ENCODE peak calls at places on chromosome 10, in eight cellular contexts. J is tibial nerve, M is brain microvascular endothelial cell, T is stomach, H is astrocyte, Z is H1, V is AG09309, E is thoracic aorta. L is an unnamed sample.

GRCh38 chr10:30823651-30824050 is 194.1 kb upstream of the LYZL2 start:
- DNase-seq in M (no peak), V (no peak), J (no peak), H (no peak), T (no peak), Z (no peak), E (no peak), L (no peak)

GRCh38 chr10:104913390-104913789 is 272.3 kb downstream of the SORCS3 start:
- DNase-seq in M (no peak), T (no peak), E (no peak), Z (no peak), V (no peak), J (no peak), H (no peak), L (no peak)

GRCh38 chr10:100806356-100806645 is 60.9 kb downstream of the PAX2 start:
- DNase-seq in J (no peak), M (no peak), Z (no peak), V (no peak), E (no peak), H (no peak), T (no peak), L (no peak)

GRCh38 chr10:74213571-74214162 is 62.6 kb downstream of the ADK start:
- DNase-seq in J (no peak), E (no peak), Z (no peak), V (no peak), T (no peak), H (no peak), M (peak), L (peak)

GRCh38 chr10:27911006-27911405 is 87.9 kb downstream of the ODAD2 start:
- DNase-seq in V (no peak), E (no peak), H (no peak), Z (no peak), M (no peak), T (no peak), J (no peak), L (no peak)

GRCh38 chr10:62560207-62560819 is 186.1 kb downstream of the ZNF365 start:
- DNase-seq in J (no peak), T (no peak), H (peak), Z (no peak), E (no peak), M (no peak), V (peak), L (no peak)

GRCh38 chr10:18216482-18216881 is 76.3 kb downstream of the CACNB2 start:
- DNase-seq in V (no peak), T (no peak), E (no peak), Z (no peak), M (peak), J (no peak), H (no peak), L (no peak)

GRCh38 chr10:86164216-86164774 is 202.3 kb downstream of the GRID1 start:
- DNase-seq in J (no peak), H (no peak), E (no peak), V (no peak), T (no peak), M (no peak), Z (no peak), L (no peak)

GRCh38 chr10:122655524-122656307 is 43.9 kb downstream of the C10orf120 start:
- DNase-seq in E (no peak), T (no peak), V (no peak), J (no peak), M (no peak), H (no peak), Z (no peak), L (no peak)

GRCh38 chr10:27745380-27745718 is 270 bp downstream of the MKX start:
- DNase-seq in M (no peak), H (no peak), V (no peak), T (no peak), E (no peak), J (no peak), Z (no peak), L (no peak)

GRCh38 chr10:118682518-118682917 is 72.3 kb downstream of the CACUL1 start:
- DNase-seq in T (no peak), V (no peak), J (no peak), E (no peak), Z (no peak), M (no peak), H (no peak), L (no peak)

GRCh38 chr10:132685121-132685891 is 100.6 kb downstream of the NKX6-2 start:
- DNase-seq in T (peak), Z (no peak), E (peak), M (peak), J (peak), V (no peak), H (peak), L (no peak)

GRCh38 chr10:1183033-1183396 is 126.8 kb downstream of the WDR37 start:
- DNase-seq in M (no peak), T (no peak), J (no peak), V (no peak), H (no peak), Z (no peak), E (no peak), L (no peak)

GRCh38 chr10:131049051-131049450 is 262.5 kb downstream of the TCERG1L start:
- DNase-seq in Z (peak), E (no peak), T (no peak), J (no peak), M (no peak), V (no peak), H (no peak), L (no peak)

GRCh38 chr10:24168258-24169170 is 40.4 kb upstream of the KIAA1217 start:
- DNase-seq in J (no peak), V (no peak), E (no peak), M (no peak), T (no peak), H (peak), Z (no peak), L (no peak)

GRCh38 chr10:47233631-47234030 is 66.4 kb upstream of the GDF10 start:
- DNase-seq in Z (no peak), V (no peak), T (no peak), E (no peak), M (no peak), J (no peak), H (no peak), L (no peak)

GRCh38 chr10:101650841-101651240 is 44.1 kb downstream of the FBXW4 start:
- DNase-seq in E (no peak), V (no peak), H (no peak), J (no peak), T (no peak), Z (no peak), M (no peak), L (no peak)

GRCh38 chr10:71040326-71040725 is 152.0 kb upstream of the PCBD1 start:
- DNase-seq in T (no peak), H (no peak), M (no peak), E (no peak), J (no peak), V (no peak), Z (no peak), L (no peak)

GRCh38 chr10:51786016-51786683 is 86.8 kb upstream of the CSTF2T start:
- DNase-seq in M (peak), Z (no peak), H (no peak), T (no peak), V (no peak), J (no peak), E (no peak), L (no peak)

GRCh38 chr10:23331567-23332290 is 12.9 kb downstream of the C10orf67 start:
- DNase-seq in Z (no peak), J (no peak), M (no peak), H (peak), T (no peak), E (no peak), V (peak), L (no peak)

GRCh38 chr10:88392222-88392621 is 190.9 kb downstream of the RNLS start:
- DNase-seq in H (no peak), V (no peak), J (no peak), T (no peak), Z (no peak), E (no peak), M (no peak), L (no peak)

GRCh38 chr10:44895280-44895679 is 15.9 kb upstream of the TMEM72 start:
- DNase-seq in M (no peak), Z (no peak), J (no peak), H (no peak), E (no peak), T (no peak), V (no peak), L (no peak)

GRCh38 chr10:72740526-72740925 is 48.6 kb downstream of the MCU start:
- DNase-seq in E (no peak), V (no peak), T (peak), H (peak), Z (no peak), J (no peak), M (peak), L (no peak)

GRCh38 chr10:29760139-29760538 is 125.4 kb upstream of the SVIL start:
- DNase-seq in V (no peak), H (no peak), E (no peak), Z (no peak), J (no peak), M (no peak), T (no peak), L (no peak)

GRCh38 chr10:22897371-22897770 is 30.5 kb upstream of the ARMC3 start:
- DNase-seq in V (no peak), Z (no peak), E (no peak), J (no peak), H (no peak), M (no peak), T (no peak), L (no peak)

GRCh38 chr10:24310104-24310503 is 101.2 kb downstream of the KIAA1217 start:
- DNase-seq in T (no peak), J (no peak), Z (no peak), E (no peak), H (peak), V (no peak), M (no peak), L (no peak)

GRCh38 chr10:21724695-21725371 is 190.8 kb downstream of the MLLT10 start:
- DNase-seq in M (peak), Z (no peak), V (peak), J (peak), H (peak), E (peak), T (peak), L (no peak)

GRCh38 chr10:72709041-72709440 is 17.1 kb downstream of the MCU start:
- DNase-seq in E (no peak), T (no peak), Z (no peak), V (no peak), J (no peak), M (no peak), H (peak), L (no peak)

GRCh38 chr10:5466451-5466996 is 32.8 kb downstream of the CALML5 start:
- DNase-seq in V (no peak), J (no peak), T (peak), E (no peak), H (peak), Z (peak), M (no peak), L (no peak)

GRCh38 chr10:116566932-116567331 is 21.2 kb downstream of the PNLIP start:
- DNase-seq in M (no peak), T (no peak), J (no peak), E (no peak), V (no peak), Z (no peak), H (no peak), L (no peak)

GRCh38 chr10:17475661-17476060 is 21.3 kb upstream of the ST8SIA6 start:
- DNase-seq in T (no peak), J (no peak), Z (no peak), M (no peak), H (no peak), V (no peak), E (no peak), L (no peak)

GRCh38 chr10:86747796-86748581 is 8.4 kb upstream of the BMPR1A start:
- DNase-seq in M (no peak), J (no peak), Z (no peak), E (no peak), T (no peak), V (no peak), H (no peak), L (no peak)

GRCh38 chr10:124239666-124240065 is 146.3 kb upstream of the CHST15 start:
- DNase-seq in E (no peak), J (no peak), Z (no peak), V (no peak), M (no peak), T (peak), H (no peak), L (no peak)

GRCh38 chr10:120713573-120713972 is 137.6 kb upstream of the WDR11 start:
- DNase-seq in E (no peak), T (no peak), V (no peak), J (no peak), Z (no peak), H (no peak), M (no peak), L (no peak)

GRCh38 chr10:71392791-71393781 is 3.6 kb upstream of the CDH23 start:
- DNase-seq in E (no peak), M (no peak), V (no peak), Z (peak), H (no peak), T (no peak), J (no peak), L (no peak)

GRCh38 chr10:77756319-77757232 is 119.0 kb upstream of the KCNMA1 start:
- DNase-seq in Z (peak), M (peak), T (no peak), E (no peak), V (peak), J (no peak), H (peak), L (no peak)

GRCh38 chr10:79072994-79073654 is 4.4 kb downstream of the ZMIZ1 start:
- DNase-seq in H (no peak), E (no peak), M (no peak), T (no peak), J (no peak), V (no peak), Z (no peak), L (no peak)
- H3K4me3 ChIP-seq in H (no peak), E (no peak), M (no peak), T (peak), J (no peak), V (no peak), Z (no peak), L (no peak)

DNA sequence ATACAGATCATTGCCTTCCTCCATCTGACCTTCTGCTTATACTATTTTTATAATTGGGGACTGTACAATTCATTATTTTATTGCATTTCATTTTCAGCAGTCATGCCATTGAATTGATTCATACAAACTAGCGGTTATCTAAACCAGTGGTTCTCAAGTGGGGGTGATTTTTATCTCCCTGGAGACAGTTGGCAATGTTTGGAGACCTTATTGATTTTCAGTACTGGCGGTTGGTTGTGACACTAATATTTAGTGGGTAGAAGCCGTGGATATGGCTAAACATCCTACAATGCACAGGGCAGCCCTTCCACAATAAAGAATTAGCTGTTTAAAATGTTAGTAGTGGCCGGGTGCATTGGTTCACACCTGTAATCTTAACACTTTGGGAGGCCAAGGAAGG is 765.9 kb downstream of the LRMDA start:
- DNase-seq in Z (no peak), H (no peak), J (no peak), V (no peak), E (no peak), T (no peak), M (no peak), L (no peak)
- H3K4me3 ChIP-seq in Z (no peak), H (no peak), J (no peak), V (no peak), E (no peak), T (no peak), M (no peak), L (no peak)

GRCh38 chr10:14010827-14011574 is 319.7 kb downstream of the FRMD4A start:
- DNase-seq in T (no peak), Z (no peak), E (no peak), V (no peak), H (no peak), M (no peak), J (no peak), L (no peak)

GRCh38 chr10:14008648-14009072 is 322.1 kb downstream of the FRMD4A start:
- DNase-seq in M (no peak), V (no peak), T (no peak), Z (no peak), E (no peak), H (no peak), J (no peak), L (no peak)

GRCh38 chr10:14014423-14014822 is 316.3 kb downstream of the FRMD4A start:
- DNase-seq in M (no peak), H (no peak), T (no peak), J (no peak), Z (no peak), V (no peak), E (no peak), L (no peak)

GRCh38 chr10:14010083-14010551 is 320.6 kb downstream of the FRMD4A start:
- DNase-seq in Z (no peak), E (no peak), H (peak), M (peak), T (no peak), J (no peak), V (peak), L (no peak)

GRCh38 chr10:14009315-14010082 is 321.2 kb downstream of the FRMD4A start:
- DNase-seq in Z (no peak), V (peak), E (no peak), H (peak), M (peak), J (no peak), T (no peak), L (peak)
- H3K4me3 ChIP-seq in Z (no peak), V (peak), E (peak), H (peak), M (peak), J (peak), T (peak), L (peak)

DNA sequence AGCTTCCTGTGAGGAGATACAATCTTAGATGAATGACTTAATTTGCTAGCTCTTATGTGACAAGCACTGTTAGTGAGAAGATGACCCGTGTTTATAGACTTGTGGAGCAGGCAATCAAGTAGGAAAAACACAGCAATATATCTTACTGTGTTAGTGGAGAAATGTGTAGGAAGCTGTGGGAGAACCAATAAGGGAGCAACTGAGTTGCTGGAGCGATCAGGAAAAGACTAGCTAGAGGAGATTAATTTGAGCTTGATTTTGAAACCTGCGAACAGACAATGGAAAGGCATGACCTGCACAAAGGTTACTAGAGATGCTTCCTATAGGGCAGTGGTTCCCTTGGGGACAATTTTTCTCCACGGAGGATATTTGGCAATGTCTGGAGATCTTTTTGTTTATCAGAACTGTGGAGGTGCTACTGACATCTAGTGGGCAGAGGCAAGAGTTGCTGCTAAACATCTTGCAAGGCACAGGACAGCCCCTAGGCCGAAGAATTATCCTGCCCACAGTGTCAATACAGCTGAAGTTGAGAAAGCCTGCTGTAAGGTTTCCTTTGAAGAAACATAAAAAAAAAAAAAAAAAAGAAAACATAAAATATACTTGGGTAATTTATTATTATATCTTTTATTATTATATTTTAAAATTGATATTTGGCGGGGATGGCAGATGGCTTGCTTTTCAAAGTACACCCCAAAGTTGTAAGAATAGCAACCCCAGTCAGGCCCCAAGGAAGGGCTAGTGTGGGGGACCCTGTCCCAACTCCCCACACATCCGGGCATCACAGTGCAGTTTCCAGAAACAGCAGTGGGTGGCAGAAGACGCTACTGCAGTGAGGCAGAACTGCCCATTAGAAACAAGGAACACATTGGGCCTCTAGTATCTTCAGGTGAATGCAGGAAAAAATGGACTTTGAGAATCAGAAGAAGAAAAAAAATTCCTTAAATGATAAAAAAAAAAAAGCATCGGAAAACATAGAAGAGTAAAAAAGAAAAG is 481.5 kb downstream of the SH2D4B start:
- DNase-seq in E (no peak), Z (no peak), T (no peak), H (peak), V (peak), J (no peak), M (peak), L (no peak)
- H3K4me3 ChIP-seq in E (no peak), Z (no peak), T (no peak), H (no peak), V (no peak), J (no peak), M (no peak), L (no peak)

GRCh38 chr10:69960606-69961167 is 92.0 kb upstream of the MACROH2A2 start:
- DNase-seq in Z (no peak), E (no peak), J (no peak), M (no peak), H (no peak), V (no peak), T (no peak), L (no peak)

GRCh38 chr10:69961864-69962745 is 90.5 kb upstream of the MACROH2A2 start:
- DNase-seq in H (no peak), E (no peak), Z (peak), J (no peak), T (no peak), M (no peak), V (no peak), L (no peak)

GRCh38 chr10:69961168-69961863 is 91.3 kb upstream of the MACROH2A2 start:
- DNase-seq in V (no peak), Z (peak), T (peak), H (no peak), J (no peak), M (peak), E (no peak), L (no peak)

GRCh38 chr10:69958232-69958902 is 94.3 kb upstream of the MACROH2A2 start:
- DNase-seq in V (peak), T (peak), H (peak), Z (no peak), E (no peak), M (peak), J (no peak), L (no peak)

DNA sequence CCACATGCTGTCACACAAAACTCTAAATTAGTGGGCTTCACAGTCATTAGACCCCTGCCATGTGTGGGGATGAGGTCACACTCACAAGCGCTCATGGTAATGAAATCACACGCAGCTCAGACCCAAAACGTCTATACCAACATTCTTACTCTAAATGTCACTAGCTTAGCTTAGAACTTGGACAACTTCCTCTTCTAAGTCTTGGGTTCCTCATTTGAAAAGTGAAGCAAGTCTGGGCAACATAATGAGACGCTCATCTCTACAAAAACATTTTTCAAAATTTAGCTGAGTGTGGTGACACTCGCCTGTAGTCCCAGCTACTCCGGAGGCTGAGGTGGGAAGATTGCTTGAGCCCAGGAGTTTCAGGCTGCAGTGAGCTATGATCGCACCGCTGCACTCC is 92.7 kb upstream of the MACROH2A2 start:
- DNase-seq in J (no peak), M (no peak), E (no peak), T (no peak), Z (peak), H (no peak), V (no peak), L (no peak)
- H3K4me3 ChIP-seq in J (no peak), M (no peak), E (no peak), T (no peak), Z (no peak), H (no peak), V (no peak), L (no peak)

GRCh38 chr10:113415246-113415645 is 137.6 kb upstream of the HABP2 start:
- DNase-seq in J (no peak), H (no peak), M (no peak), E (no peak), Z (no peak), V (no peak), T (no peak), L (no peak)
- H3K4me3 ChIP-seq in J (no peak), H (no peak), M (no peak), E (no peak), Z (no peak), V (no peak), T (no peak), L (no peak)

GRCh38 chr10:3067859-3068179 is 471 bp downstream of the PFKP start:
- DNase-seq in H (no peak), E (no peak), T (no peak), Z (peak), J (no peak), M (no peak), V (no peak), L (no peak)

GRCh38 chr10:3068201-3068967 is 1.0 kb downstream of the PFKP start:
- DNase-seq in J (peak), Z (peak), M (peak), H (peak), E (no peak), V (no peak), T (peak), L (peak)

GRCh38 chr10:3071405-3072198 is 4.3 kb downstream of the PFKP start:
- DNase-seq in T (no peak), V (no peak), H (peak), E (no peak), J (no peak), M (peak), Z (no peak), L (no peak)

GRCh38 chr10:3068968-3069737 is 1.8 kb downstream of the PFKP start:
- DNase-seq in V (no peak), Z (no peak), T (no peak), E (no peak), H (no peak), J (no peak), M (no peak), L (no peak)

GRCh38 chr10:3069876-3070275 is 2.5 kb downstream of the PFKP start:
- DNase-seq in E (no peak), H (no peak), Z (no peak), M (no peak), T (no peak), J (no peak), V (no peak), L (no peak)
- H3K4me3 ChIP-seq in E (peak), H (peak), Z (no peak), M (peak), T (peak), J (no peak), V (no peak), L (no peak)

L was measured in CD8-positive, alpha-beta T cell.